ENCODE peak calls at places on chromosomes 1 and 21, in four cellular contexts. P is AG04450, I is fibroblast of lung, N is IMR-90. M is an unnamed sample.

GRCh38 chr1:225677350-225678124 is 24.6 kb upstream of the ENAH start:
- DNase-seq in I (no peak), N (no peak), P (no peak), M (no peak)

GRCh38 chr1:113255038-113255727 is 135.1 kb upstream of the MAGI3 start:
- DNase-seq in P (no peak), I (no peak), N (no peak), M (no peak)

GRCh38 chr1:44270666-44271628 is 57.7 kb downstream of the DMAP1 start:
- DNase-seq in P (no peak), N (no peak), I (no peak), M (no peak)

GRCh38 chr1:206000641-206001339 is 2.4 kb downstream of the RAB7B start:
- DNase-seq in I (peak; percentile 81), N (peak; percentile 43), P (no peak), M (no peak)

GRCh38 chr1:178684542-178685000 is 40.5 kb upstream of the RALGPS2 start:
- DNase-seq in P (peak; percentile 76), I (peak; percentile 94), N (peak; percentile 96), M (peak; percentile 87)

GRCh38 chr1:45753248-45754037 is 3.0 kb upstream of the IPP start:
- DNase-seq in P (no peak), I (no peak), N (no peak), M (no peak)

GRCh38 chr1:5917281-5917590 is 75.0 kb downstream of the NPHP4 start:
- DNase-seq in P (no peak), N (no peak), I (no peak), M (no peak)

GRCh38 chr1:19879227-19879626 is 3.0 kb upstream of the OTUD3 start:
- DNase-seq in I (no peak), P (no peak), N (no peak), M (no peak)

GRCh38 chr1:3636531-3636930 is 11.7 kb downstream of the TPRG1L start:
- DNase-seq in P (no peak), N (no peak), I (no peak), M (no peak)

GRCh38 chr1:90725961-90726715 is 9.0 kb upstream of the BARHL2 start:
- DNase-seq in N (peak; percentile 1), I (no peak), P (no peak), M (no peak)

GRCh38 chr1:90729484-90730246 is 12.6 kb upstream of the BARHL2 start:
- DNase-seq in P (no peak), I (no peak), N (no peak), M (no peak)

GRCh38 chr1:90726716-90727480 is 9.8 kb upstream of the BARHL2 start:
- DNase-seq in N (no peak), P (no peak), I (no peak), M (no peak)

GRCh38 chr1:90728656-90729257 is 11.7 kb upstream of the BARHL2 start:
- DNase-seq in N (no peak), I (no peak), P (no peak), M (no peak)

GRCh38 chr1:90727917-90728655 is 11.0 kb upstream of the BARHL2 start:
- DNase-seq in N (no peak), I (no peak), P (no peak), M (no peak)
- H3K4me3 ChIP-seq in N (no peak overlapping the region), I (no peak overlapping the region), P (no peak overlapping the region), M (no peak overlapping the region)

GRCh38 chr1:51344602-51345299 is 14.4 kb upstream of the TTC39A start:
- DNase-seq in I (no peak), P (no peak), N (no peak), M (no peak)
- TF ChIP-seq CTCF in I (no peak), P (no peak), N (no peak), M (no peak)

DNA sequence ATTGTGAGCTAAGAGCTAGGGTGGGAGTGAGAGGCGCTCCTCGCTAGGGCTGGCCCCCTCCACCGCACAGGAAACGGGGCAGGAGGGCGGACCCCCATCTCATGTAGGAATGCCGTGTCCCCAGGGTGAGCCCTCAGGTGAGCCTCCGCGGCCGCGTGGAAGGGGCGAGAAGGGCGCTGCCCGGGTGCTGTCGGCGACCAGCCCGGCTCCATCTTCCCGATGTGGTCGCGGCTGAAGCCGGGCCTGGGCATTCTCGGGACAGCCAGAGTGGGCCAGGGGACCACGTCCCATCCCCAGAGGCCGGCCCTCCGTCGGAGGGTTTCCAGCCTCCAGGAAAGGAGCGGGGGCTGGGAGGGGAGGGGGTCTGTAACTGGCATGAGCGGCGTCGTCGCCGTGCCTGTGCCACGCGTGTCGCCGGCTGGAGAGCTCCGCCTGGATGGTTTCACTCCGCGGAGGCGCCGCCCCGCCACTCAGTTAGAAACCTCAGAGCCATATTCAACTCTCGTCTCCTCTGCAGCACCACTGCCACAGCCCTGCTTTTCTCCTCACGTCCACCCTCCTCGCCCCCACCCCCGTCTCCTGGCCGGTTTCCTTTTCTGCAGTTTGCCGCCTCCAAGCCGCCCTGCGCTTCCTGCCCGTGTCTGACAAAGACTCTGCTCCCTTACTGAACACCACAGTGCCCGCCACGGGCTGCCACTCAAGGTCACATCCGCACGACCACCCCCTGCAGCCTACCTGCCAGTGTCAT is at the start of gene TMEM269:
- DNase-seq in I (peak; percentile 23), P (no peak), N (no peak), M (no peak)
- H3K4me3 ChIP-seq in I (peak within 1 kb of the TSS; percentile 41), P (peak within 1 kb of the TSS; percentile 49), N (peak within 1 kb of the TSS; percentile 38), M (peak within 1 kb of the TSS; percentile 44)

DNA sequence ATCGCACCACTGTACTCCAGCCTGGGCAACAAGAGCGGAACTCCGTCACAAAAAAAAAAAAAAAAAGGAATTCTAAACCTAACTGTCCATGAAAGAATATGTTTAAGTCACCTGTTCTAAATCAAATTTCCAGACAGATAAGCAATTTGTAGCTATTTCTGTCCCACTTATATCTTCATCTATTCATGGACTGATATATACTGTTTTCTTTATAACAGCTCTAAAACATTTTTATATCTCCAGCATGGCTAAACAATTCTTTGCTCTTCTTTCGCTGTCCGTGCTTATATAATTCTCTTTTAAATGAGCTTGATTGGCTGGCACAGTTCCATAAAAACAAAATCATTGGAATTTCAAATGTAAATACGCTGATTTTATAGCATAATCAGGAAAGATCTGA is 30.5 kb downstream of the BRWD1 start:
- DNase-seq in I (no peak), P (no peak), N (no peak), M (no peak)
- TF ChIP-seq CTCF in I (no peak), P (no peak), N (no peak), M (no peak)

GRCh38 chr1:146039844-146040194 is 18.3 kb upstream of the HJV start:
- DNase-seq in P (no peak), N (no peak), I (no peak), M (no peak)
- H3K4me3 ChIP-seq in P (no peak overlapping the region), N (no peak overlapping the region), I (no peak overlapping the region), M (no peak overlapping the region)

GRCh38 chr1:109617291-109617801 is 2.1 kb downstream of the GNAT2 start:
- DNase-seq in I (peak; percentile 97), N (peak; percentile 97), P (peak; percentile 81), M (peak; percentile 73)
- TF ChIP-seq CTCF in I (no peak), N (no peak), P (no peak), M (no peak)

GRCh38 chr1:28895896-28896608 is 18.3 kb upstream of the EPB41 start:
- DNase-seq in N (peak; percentile 36), I (peak; percentile 18), P (no peak), M (no peak)

GRCh38 chr1:28900562-28900961 is 13.8 kb upstream of the EPB41 start:
- DNase-seq in N (no peak), I (no peak), P (no peak), M (no peak)

GRCh38 chr1:28896609-28896986 is 17.8 kb upstream of the EPB41 start:
- DNase-seq in P (no peak), N (no peak), I (no peak), M (no peak)

GRCh38 chr1:28898267-28898955 is 16.0 kb upstream of the EPB41 start:
- DNase-seq in P (no peak), N (no peak), I (no peak), M (no peak)

DNA sequence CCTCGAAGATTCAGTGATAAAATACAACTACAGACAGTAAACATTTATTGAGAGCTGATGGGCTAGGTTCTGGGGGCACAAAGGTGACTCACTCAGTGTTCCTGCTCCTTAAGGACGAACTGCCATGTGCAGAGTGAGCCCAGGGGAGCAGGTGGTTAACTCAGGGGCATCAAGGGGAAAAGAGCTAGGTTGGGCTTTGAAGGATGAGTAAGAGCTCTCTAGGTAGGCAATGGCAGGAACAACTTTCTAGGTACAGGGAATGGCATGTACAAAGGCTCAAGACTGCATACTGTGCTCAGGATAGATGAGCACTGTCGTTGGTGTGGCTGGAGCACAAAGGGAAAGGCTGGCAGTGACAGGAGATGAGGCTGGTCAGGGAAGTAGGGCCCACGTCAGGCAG is 16.6 kb upstream of the EPB41 start:
- DNase-seq in P (no peak), N (no peak), I (no peak), M (no peak)
- H3K4me3 ChIP-seq in P (no peak overlapping the region), N (no peak overlapping the region), I (no peak overlapping the region), M (no peak overlapping the region)

GRCh38 chr1:119674835-119675289 is 26.8 kb upstream of the ZNF697 start:
- DNase-seq in P (no peak), I (peak; percentile 80), N (peak; percentile 11), M (no peak)

GRCh38 chr1:119674110-119674509 is 26.0 kb upstream of the ZNF697 start:
- DNase-seq in I (peak; percentile 66), N (peak; percentile 57), P (no peak), M (no peak)

GRCh38 chr1:119675349-119676343 is 27.6 kb upstream of the ZNF697 start:
- DNase-seq in N (peak; percentile 88), P (peak; percentile 78), I (peak; percentile 76), M (peak; percentile 60)

GRCh38 chr1:119679223-119679622 is 31.2 kb upstream of the ZNF697 start:
- DNase-seq in N (no peak), P (no peak), I (no peak), M (no peak)

DNA sequence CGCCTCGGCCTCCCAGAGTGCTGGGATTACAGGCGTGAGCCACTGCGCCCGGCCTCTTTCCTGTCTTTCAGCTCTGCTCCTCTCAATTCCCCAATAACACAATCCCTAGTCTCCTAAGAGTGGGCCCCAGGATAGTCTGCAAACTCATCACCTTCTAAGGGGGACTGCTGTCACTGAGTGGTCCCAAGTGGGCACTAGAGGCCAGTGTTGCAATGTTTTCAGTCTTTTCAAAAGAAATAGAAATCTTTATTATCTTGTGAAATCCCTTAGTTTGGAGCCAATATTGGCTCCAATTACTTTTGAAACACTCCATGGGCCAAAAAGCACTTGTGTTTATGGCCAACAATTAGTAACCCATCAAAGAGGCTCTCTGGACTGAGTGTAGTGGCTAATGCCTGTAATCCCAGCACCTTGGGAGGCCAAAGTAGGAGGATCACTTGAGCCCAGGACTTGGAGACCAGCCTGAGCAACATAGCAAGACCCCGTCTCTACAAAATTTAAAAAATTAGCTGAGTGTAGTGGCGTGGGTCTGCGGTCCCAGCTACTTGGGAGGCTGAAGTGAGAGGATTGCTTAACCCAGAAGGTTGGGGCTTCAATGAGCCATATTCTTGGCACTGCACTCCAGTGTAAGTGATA is 28.6 kb upstream of the ZNF697 start:
- DNase-seq in N (no peak), I (no peak), P (no peak), M (no peak)
- TF ChIP-seq CTCF in N (peak; percentile 7), I (peak; percentile 20), P (no peak), M (no peak)

GRCh38 chr1:151062738-151063371 is 2.7 kb downstream of the MLLT11 start:
- DNase-seq in I (peak; percentile 93), P (peak; percentile 66), N (peak; percentile 94), M (peak; percentile 65)

GRCh38 chr1:151059342-151060240 is at the start of gene CDC42SE1:
- DNase-seq in N (peak; percentile 80), P (peak; percentile 45), I (peak; percentile 83), M (peak; percentile 10)

GRCh38 chr1:151060241-151061011 is at the start of gene MLLT11:
- DNase-seq in I (peak; percentile 86), P (no peak), N (peak; percentile 69), M (peak; percentile 21)

GRCh38 chr1:151061012-151061401 is 810 bp downstream of the MLLT11 start:
- DNase-seq in N (peak; percentile 25), P (no peak), I (peak; percentile 43), M (no peak)

GRCh38 chr1:151061704-151062103 is 1.5 kb downstream of the MLLT11 start:
- DNase-seq in I (no peak), N (no peak), P (no peak), M (no peak)
- H3K4me3 ChIP-seq in I (peak overlapping the region; percentile 82), N (peak overlapping the region; percentile 89), P (peak overlapping the region; percentile 84), M (peak overlapping the region; percentile 94)

M was measured in AG04449.